ENCODE peak calls at places on chromosomes 16 and 17, in nine cellular contexts. G is fibroblast of mammary gland; S is AML-193; Y is T-cell; I is activated CD4-positive, alpha-beta T cell treated with anti-CD3 and anti-CD28 coated beads for 24 hours; K is fibroblast of lung; E is anterior cingulate cortex; B is neural progenitor cell; D is iris pigment epithelial cell. M is an unnamed sample.

GRCh38 chr16:15820837-15821236 is 36.0 kb downstream of the MYH11 start:
- DNase-seq in K (no peak), D (no peak), G (no peak), S (no peak), E (no peak), B (no peak), I (no peak), Y (no peak), M (no peak)

GRCh38 chr16:23729503-23730424 is 16.7 kb upstream of the ERN2 start:
- DNase-seq in D (peak; percentile 81), E (no peak), S (peak; percentile 7), G (peak; percentile 85), Y (no peak), K (peak; percentile 17), B (no peak), I (no peak), M (peak; percentile 74)

GRCh38 chr16:82062645-82063058 is 27.6 kb downstream of the HSD17B2 start:
- DNase-seq in Y (no peak), I (no peak), D (peak; percentile 56), G (peak; percentile 49), K (peak; percentile 40), B (no peak), S (no peak), E (no peak), M (no peak)

GRCh38 chr17:17694229-17695081 is 13.2 kb downstream of the RAI1 start:
- DNase-seq in Y (peak; percentile 65), B (peak; percentile 90), G (peak; percentile 56), I (peak; percentile 38), K (peak; percentile 78), E (no peak), D (peak; percentile 69), S (no peak), M (peak; percentile 60)

GRCh38 chr16:90019543-90020259 is 445 bp upstream of the DBNDD1 start:
- DNase-seq in B (peak; percentile 85), K (peak; percentile 86), I (peak; percentile 37), G (peak; percentile 69), S (no peak), Y (peak; percentile 29), E (no peak), D (peak; percentile 87), M (peak; percentile 67)

GRCh38 chr17:5788266-5788900 is 204.1 kb upstream of the NLRP1 start:
- DNase-seq in Y (no peak), G (peak; percentile 36), D (peak; percentile 21), S (no peak), E (no peak), B (no peak), I (no peak), K (peak; percentile 58), M (no peak)

GRCh38 chr17:51263001-51263400 is 2.7 kb downstream of the UTP18 start:
- DNase-seq in E (no peak), D (peak; percentile 77), Y (no peak), G (no peak), K (peak; percentile 17), I (no peak), S (no peak), B (no peak), M (no peak)

GRCh38 chr17:70987867-70988340 is 818.6 kb downstream of the KCNJ2 start:
- DNase-seq in G (no peak), S (no peak), D (no peak), B (peak; percentile 30), K (peak; percentile 12), I (no peak), Y (no peak), E (no peak), M (no peak)

GRCh38 chr16:51148674-51149228 is 2.3 kb downstream of the SALL1 start:
- DNase-seq in E (no peak), G (peak; percentile 56), K (peak; percentile 27), B (no peak), I (no peak), Y (no peak), S (no peak), D (no peak), M (no peak)

GRCh38 chr17:44115585-44116415 is 7.6 kb downstream of the HDAC5 start:
- DNase-seq in Y (no peak), S (no peak), E (no peak), B (peak; percentile 63), K (peak; percentile 20), I (no peak), G (peak; percentile 48), D (peak; percentile 28), M (no peak)

GRCh38 chr17:77736207-77736600 is 222.3 kb upstream of the TNRC6C start:
- DNase-seq in K (no peak), S (no peak), E (no peak), B (peak; percentile 38), I (no peak), G (no peak), Y (no peak), D (no peak), M (no peak)

GRCh38 chr16:70767377-70768204 is 33.4 kb downstream of the VAC14 start:
- DNase-seq in E (no peak), Y (no peak), I (no peak), B (no peak), G (peak; percentile 43), K (peak; percentile 54), S (no peak), D (peak; percentile 53), M (no peak)

GRCh38 chr17:68204736-68205135 is 43.1 kb upstream of the AMZ2 start:
- DNase-seq in S (no peak), E (no peak), D (no peak), I (no peak), G (no peak), Y (no peak), K (no peak), B (no peak), M (peak; percentile 40)

GRCh38 chr17:4559139-4559791 is 1.1 kb downstream of the GGT6 start:
- DNase-seq in B (no peak), D (no peak), K (no peak), G (no peak), S (no peak), I (no peak), Y (no peak), E (no peak), M (no peak)

GRCh38 chr16:2156025-2156848 is 655 bp downstream of the TRAF7 start:
- DNase-seq in K (peak; percentile 80), G (peak; percentile 82), I (no peak), B (peak; percentile 61), D (peak; percentile 82), S (peak; percentile 51), Y (no peak), E (no peak), M (no peak)

GRCh38 chr17:5892897-5893656 is 177.1 kb upstream of the WSCD1 start:
- DNase-seq in I (no peak), K (no peak), S (no peak), Y (no peak), G (no peak), D (no peak), E (no peak), B (peak; percentile 63), M (no peak)

GRCh38 chr17:6435968-6436367 is 1.0 kb upstream of the AIPL1 start:
- DNase-seq in Y (peak; percentile 49), K (peak; percentile 41), B (peak; percentile 86), E (peak; percentile 13), G (peak; percentile 68), I (peak; percentile 31), S (peak; percentile 12), D (peak; percentile 64), M (peak; percentile 61)

GRCh38 chr17:2075336-2076056 is 20.6 kb downstream of the HIC1 start:
- DNase-seq in Y (no peak), B (peak; percentile 31), D (peak; percentile 84), G (peak; percentile 53), I (no peak), K (peak; percentile 80), S (no peak), E (no peak), M (no peak)

GRCh38 chr16:88967800-88968588 is 9.0 kb downstream of the CBFA2T3 start:
- DNase-seq in B (no peak), S (no peak), I (no peak), Y (no peak), K (no peak), D (no peak), G (no peak), E (no peak), M (no peak)

GRCh38 chr17:68346448-68346847 is 55.2 kb downstream of the ARSG start:
- DNase-seq in K (no peak), B (peak; percentile 60), S (peak; percentile 98), E (no peak), D (no peak), I (peak; percentile 46), G (no peak), Y (peak; percentile 62), M (no peak)

GRCh38 chr16:30523768-30524574 is 2.4 kb downstream of the ZNF768 start:
- DNase-seq in I (no peak), E (no peak), K (no peak), S (no peak), B (no peak), D (peak; percentile 16), Y (no peak), G (peak; percentile 51), M (no peak)

GRCh38 chr16:10728035-10728462 is 15.6 kb upstream of the NUBP1 start:
- DNase-seq in I (no peak), K (no peak), Y (no peak), G (no peak), S (no peak), E (no peak), D (no peak), B (no peak), M (no peak)

GRCh38 chr17:48544356-48545021 is 420 bp downstream of the HOXB2 start:
- DNase-seq in E (no peak), B (peak; percentile 72), G (peak; percentile 91), I (no peak), S (no peak), D (peak; percentile 81), Y (peak; percentile 34), K (peak; percentile 94), M (no peak)

GRCh38 chr17:50909765-50910661 is 43.9 kb upstream of the TOB1 start:
- DNase-seq in B (no peak), K (no peak), I (peak; percentile 37), G (no peak), D (no peak), E (no peak), S (peak; percentile 85), Y (peak; percentile 90), M (no peak)

GRCh38 chr16:89122322-89122831 is 28.7 kb downstream of the ACSF3 start:
- DNase-seq in E (no peak), Y (peak; percentile 81), D (no peak), K (no peak), I (peak; percentile 29), G (no peak), S (no peak), B (no peak), M (no peak)

GRCh38 chr17:42586514-42587230 is 9.1 kb upstream of the PSMC3IP start:
- DNase-seq in K (no peak), E (no peak), Y (no peak), S (no peak), B (no peak), G (no peak), D (no peak), I (no peak), M (no peak)

GRCh38 chr17:75875940-75876189 is 2.5 kb downstream of the TRIM47 start:
- DNase-seq in S (no peak), G (no peak), K (no peak), B (no peak), Y (no peak), E (no peak), I (no peak), D (no peak), M (no peak)

GRCh38 chr17:46056800-46057304 is 57.8 kb downstream of the STH start:
- DNase-seq in B (no peak), K (peak; percentile 75), G (peak; percentile 83), S (no peak), Y (no peak), D (peak; percentile 88), E (no peak), I (no peak), M (no peak)

GRCh38 chr16:84916156-84916555 is 95.2 kb downstream of the ZDHHC7 start:
- DNase-seq in G (no peak), I (no peak), E (no peak), Y (no peak), D (no peak), B (no peak), K (no peak), S (no peak), M (no peak)

M was measured in LoVo.